ENCODE peak calls at places on chromosomes 12 and 14, in seven cellular contexts. H, O, P, V, Z, S and R are unnamed samples.

GRCh38 chr14:68968051-68968450 is 11.1 kb downstream of the ACTN1 start:
- DNase-seq in H (no peak), O (no peak), P (no peak), V (no peak), Z (peak; percentile 92), S (no peak), R (no peak)

GRCh38 chr12:52771088-52771487 is 6.1 kb downstream of the KRT76 start:
- DNase-seq in H (no peak), O (no peak), P (no peak), V (no peak), Z (no peak), S (no peak), R (no peak)

GRCh38 chr14:103315368-103315911 is 18.6 kb upstream of the EIF5 start:
- DNase-seq in H (no peak), O (peak; percentile 23), P (peak; percentile 75), V (no peak), Z (no peak), S (no peak), R (no peak)

GRCh38 chr12:48334807-48335206 is 15.9 kb downstream of the ZNF641 start:
- DNase-seq in H (no peak), O (no peak), P (no peak), V (peak; percentile 44), Z (no peak), S (no peak), R (no peak)

GRCh38 chr12:49637401-49637800 is 14.0 kb downstream of the PRPF40B start:
- DNase-seq in H (no peak), O (no peak), P (peak; percentile 42), V (no peak), Z (no peak), S (no peak), R (no peak)

GRCh38 chr12:19369691-19370148 is 69.6 kb upstream of the AEBP2 start:
- DNase-seq in H (no peak), O (no peak), P (no peak), V (no peak), Z (no peak), S (no peak), R (no peak)

GRCh38 chr14:23123419-23123818 is 4.4 kb upstream of the CEBPE start:
- DNase-seq in H (no peak), O (peak; percentile 58), P (no peak), V (no peak), Z (no peak), S (peak; percentile 31), R (no peak)

GRCh38 chr14:37054869-37055268 is 117.5 kb downstream of the SLC25A21 start:
- DNase-seq in H (no peak), O (no peak), P (no peak), V (no peak), Z (no peak), S (no peak), R (no peak)

GRCh38 chr14:65226824-65227604 is 124.7 kb upstream of the MAX start:
- DNase-seq in H (no peak), O (no peak), P (no peak), V (no peak), Z (no peak), S (no peak), R (no peak)

GRCh38 chr12:70110085-70110484 is 133.1 kb upstream of the CNOT2 start:
- DNase-seq in H (no peak), O (no peak), P (no peak), V (no peak), Z (no peak), S (no peak), R (no peak)

GRCh38 chr12:1634590-1635191 is 5.7 kb downstream of the WNT5B start:
- DNase-seq in H (no peak), O (peak; percentile 81), P (peak; percentile 85), V (peak; percentile 90), Z (peak; percentile 31), S (peak; percentile 70), R (no peak)

GRCh38 chr14:32329146-32329545 is at the start of gene AKAP6:
- DNase-seq in H (no peak), O (no peak), P (no peak), V (no peak), Z (no peak), S (no peak), R (no peak)

GRCh38 chr14:67186789-67187188 is 2.5 kb upstream of the GARIN2 start:
- DNase-seq in H (no peak), O (no peak), P (no peak), V (no peak), Z (no peak), S (no peak), R (no peak)

GRCh38 chr12:116818341-116818856 is 62.8 kb downstream of the HRK start:
- DNase-seq in H (no peak), O (peak; percentile 54), P (peak; percentile 74), V (peak; percentile 21), Z (no peak), S (peak; percentile 22), R (no peak)

GRCh38 chr12:46555379-46555778 is 182.8 kb upstream of the SLC38A2 start:
- DNase-seq in H (peak; percentile 82), O (no peak), P (peak; percentile 33), V (no peak), Z (no peak), S (no peak), R (no peak)

GRCh38 chr14:102272392-102272791 is 32.6 kb downstream of the MOK start:
- DNase-seq in H (no peak), O (no peak), P (no peak), V (no peak), Z (no peak), S (peak; percentile 27), R (no peak)

GRCh38 chr12:10031771-10032175 is 1.3 kb downstream of the CLEC9A start:
- DNase-seq in H (peak; percentile 97), O (no peak), P (peak; percentile 98), V (no peak), Z (no peak), S (peak; percentile 39), R (no peak)

GRCh38 chr14:95361373-95362179 is 41.9 kb upstream of the CLMN start:
- DNase-seq in H (no peak), O (peak; percentile 34), P (peak; percentile 67), V (peak; percentile 52), Z (no peak), S (peak; percentile 49), R (no peak)

GRCh38 chr14:32417956-32418552 is 89.0 kb downstream of the AKAP6 start:
- DNase-seq in H (peak; percentile 30), O (peak; percentile 34), P (peak; percentile 87), V (no peak), Z (no peak), S (peak; percentile 93), R (no peak)

GRCh38 chr14:101601603-101602465 is 40.5 kb downstream of the DIO3 start:
- DNase-seq in H (no peak), O (no peak), P (no peak), V (no peak), Z (no peak), S (no peak), R (no peak)